ENCODE peak calls at places on chromosomes 12 and 14, in nine cellular contexts. B, G, U, Z, M, R, A, Y and E are unnamed samples.

GRCh38 chr12:57063991-57064725 is 14.2 kb upstream of the MYO1A start:
- DNase-seq in B (no peak), G (no peak), U (no peak), Z (no peak), M (no peak), R (no peak), A (no peak), Y (no peak), E (no peak)

GRCh38 chr14:100827140-100827517 is 1.2 kb downstream of the MEG3 start:
- DNase-seq in B (peak; percentile 48), G (no peak), U (no peak), Z (peak; percentile 42), M (no peak), R (no peak), A (no peak), Y (no peak), E (no peak)

GRCh38 chr14:90381011-90381790 is 15.6 kb upstream of the CALM1 start:
- DNase-seq in B (peak; percentile 42), G (no peak), U (peak; percentile 11), Z (peak; percentile 39), M (no peak), R (no peak), A (peak; percentile 44), Y (no peak), E (no peak)

GRCh38 chr12:63353559-63353958 is 202.6 kb upstream of the AVPR1A start:
- DNase-seq in B (no peak), G (no peak), U (peak; percentile 70), Z (peak; percentile 7), M (peak; percentile 27), R (no peak), A (no peak), Y (no peak), E (no peak)

GRCh38 chr12:47896633-47897032 is 8.2 kb downstream of the VDR start:
- DNase-seq in B (no peak), G (no peak), U (peak; percentile 80), Z (no peak), M (no peak), R (no peak), A (no peak), Y (no peak), E (no peak)

GRCh38 chr14:33933386-33933934 is 17.4 kb downstream of the EGLN3 start:
- DNase-seq in B (no peak), G (no peak), U (no peak), Z (no peak), M (no peak), R (no peak), A (no peak), Y (no peak), E (no peak)

GRCh38 chr14:77140343-77140936 is 1.2 kb downstream of the ZDHHC22 start:
- DNase-seq in B (no peak), G (no peak), U (no peak), Z (peak; percentile 6), M (no peak), R (no peak), A (no peak), Y (no peak), E (no peak)

GRCh38 chr12:1927051-1927680 is 8.7 kb upstream of the CACNA2D4 start:
- DNase-seq in B (no peak), G (no peak), U (no peak), Z (no peak), M (no peak), R (no peak), A (no peak), Y (peak; percentile 24), E (no peak)

GRCh38 chr12:27340971-27341370 is 8.3 kb downstream of the BMAL2 start:
- DNase-seq in B (no peak), G (no peak), U (peak; percentile 68), Z (no peak), M (no peak), R (no peak), A (no peak), Y (no peak), E (no peak)

GRCh38 chr14:44609201-44609600 is 102.1 kb upstream of the FSCB start:
- DNase-seq in B (no peak), G (no peak), U (no peak), Z (no peak), M (no peak), R (no peak), A (no peak), Y (no peak), E (no peak)

GRCh38 chr14:100408350-100409015 is 85.3 kb downstream of the SLC25A47 start:
- DNase-seq in B (no peak), G (no peak), U (peak; percentile 74), Z (peak; percentile 93), M (no peak), R (no peak), A (no peak), Y (no peak), E (no peak)

GRCh38 chr12:112945515-112945914 is 7.2 kb downstream of the OAS3 start:
- DNase-seq in B (no peak), G (no peak), U (no peak), Z (no peak), M (no peak), R (no peak), A (no peak), Y (no peak), E (no peak)

GRCh38 chr12:124497658-124498057 is 69.8 kb downstream of the NCOR2 start:
- DNase-seq in B (no peak), G (no peak), U (peak; percentile 92), Z (peak; percentile 81), M (no peak), R (no peak), A (peak; percentile 82), Y (no peak), E (no peak)

GRCh38 chr12:105481906-105482305 is 151.4 kb downstream of the C12orf75 start:
- DNase-seq in B (no peak), G (no peak), U (no peak), Z (no peak), M (no peak), R (no peak), A (no peak), Y (no peak), E (no peak)

GRCh38 chr14:100612879-100613455 is 25.8 kb upstream of the BEGAIN start:
- DNase-seq in B (peak; percentile 3), G (no peak), U (no peak), Z (no peak), M (peak; percentile 27), R (no peak), A (no peak), Y (no peak), E (no peak)

GRCh38 chr12:117832459-117833457 is 136.0 kb downstream of the KSR2 start:
- DNase-seq in B (no peak), G (no peak), U (no peak), Z (no peak), M (no peak), R (no peak), A (no peak), Y (no peak), E (no peak)

GRCh38 chr12:263574-263973 is 938 bp upstream of the SLC6A13 start:
- DNase-seq in B (no peak), G (no peak), U (peak; percentile 30), Z (peak; percentile 25), M (no peak), R (no peak), A (no peak), Y (no peak), E (no peak)

GRCh38 chr14:94031880-94032279 is 5.7 kb downstream of the OTUB2 start:
- DNase-seq in B (no peak), G (no peak), U (no peak), Z (no peak), M (no peak), R (no peak), A (no peak), Y (no peak), E (no peak)

GRCh38 chr12:52395761-52396434 is 10.2 kb downstream of the KRT82 start:
- DNase-seq in B (peak; percentile 33), G (peak; percentile 29), U (peak; percentile 57), Z (peak; percentile 36), M (no peak), R (no peak), A (peak; percentile 55), Y (no peak), E (no peak)
- TF ChIP-seq CTCF in B (no peak), G (peak; percentile 39), U (peak; percentile 46), Z (peak; percentile 47), M (peak; percentile 27), R (no peak), A (no peak), Y (no peak), E (no peak)

GRCh38 chr14:69766984-69767368 is at the start of gene SRSF5:
- DNase-seq in B (peak; percentile 97), G (peak; percentile 93), U (peak; percentile 95), Z (peak; percentile 98), M (peak; percentile 93), R (peak; percentile 92), A (peak; percentile 95), Y (peak; percentile 98), E (peak; percentile 97)

GRCh38 chr14:69770559-69770958 is 3.6 kb downstream of the SRSF5 start:
- DNase-seq in B (no peak), G (no peak), U (no peak), Z (no peak), M (no peak), R (no peak), A (no peak), Y (no peak), E (no peak)

GRCh38 chr14:69767369-69767999 is 542 bp downstream of the SRSF5 start:
- DNase-seq in B (peak; percentile 91), G (peak; percentile 93), U (peak; percentile 92), Z (peak; percentile 95), M (peak; percentile 50), R (peak; percentile 82), A (peak; percentile 94), Y (peak; percentile 95), E (peak; percentile 73)

GRCh38 chr14:69769623-69770022 is 2.7 kb downstream of the SRSF5 start:
- DNase-seq in B (peak; percentile 23), G (no peak), U (no peak), Z (no peak), M (no peak), R (no peak), A (no peak), Y (no peak), E (no peak)

GRCh38 chr14:69768873-69769272 is 1.9 kb downstream of the SRSF5 start:
- DNase-seq in B (no peak), G (no peak), U (peak; percentile 43), Z (no peak), M (no peak), R (no peak), A (no peak), Y (no peak), E (no peak)
- TF ChIP-seq CTCF in B (no peak), G (no peak), U (no peak), Z (no peak), M (no peak), R (no peak), A (no peak), Y (no peak), E (no peak)

GRCh38 chr14:106875503-106875902 is 1349.1 kb downstream of the TMEM121 start:
- DNase-seq in B (peak; percentile 76), G (no peak), U (no peak), Z (no peak), M (no peak), R (peak; percentile 48), A (no peak), Y (no peak), E (no peak)
- TF ChIP-seq CTCF in B (peak; percentile 11), G (no peak), U (no peak), Z (peak; percentile 3), M (no peak), R (no peak), A (no peak), Y (peak; percentile 38), E (no peak)

DNA sequence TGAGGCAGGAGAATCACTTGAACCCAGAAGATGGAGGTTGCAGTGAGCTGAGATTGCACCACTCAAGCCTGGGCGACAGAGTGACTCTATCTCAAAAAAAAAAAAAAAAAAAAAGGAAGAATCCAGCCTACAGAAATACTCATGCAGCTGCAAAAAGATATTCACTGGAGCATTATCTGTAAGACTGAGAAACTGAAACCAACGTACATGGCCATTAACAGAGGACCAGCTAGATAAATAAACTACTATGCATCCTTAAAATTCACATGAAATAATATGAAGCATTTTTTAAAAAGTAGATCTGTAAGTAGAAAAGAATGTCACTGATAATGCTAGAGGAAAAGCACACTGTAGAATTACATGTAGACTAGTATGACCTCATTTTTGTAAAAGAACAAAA is 3.5 kb downstream of the SLC7A7 start:
- DNase-seq in B (no peak), G (no peak), U (no peak), Z (peak; percentile 55), M (no peak), R (no peak), A (no peak), Y (no peak), E (no peak)
- TF ChIP-seq CTCF in B (no peak), G (no peak), U (no peak), Z (no peak), M (no peak), R (no peak), A (no peak), Y (no peak), E (no peak)